ENCODE peak calls at places on chromosomes 5 and 9, in four cellular contexts. L, K, B and R are unnamed samples.

GRCh38 chr5:172170251-172170701 is 17.7 kb downstream of the STK10 start:
- DNase-seq in L (no peak), K (no peak), B (no peak), R (no peak)

GRCh38 chr9:13529321-13530104 is 250.0 kb upstream of the MPDZ start:
- DNase-seq in L (no peak), K (no peak), B (no peak), R (peak)

GRCh38 chr5:130528474-130528873 is 624.2 kb downstream of the CHSY3 start:
- DNase-seq in L (no peak), K (no peak), B (peak), R (peak)

GRCh38 chr5:175743676-175744210 is 85.9 kb downstream of the HRH2 start:
- DNase-seq in L (peak), K (no peak), B (peak), R (no peak)

GRCh38 chr5:122142480-122142879 is 13.1 kb downstream of the ZNF474 start:
- DNase-seq in L (no peak), K (no peak), B (peak), R (no peak)

GRCh38 chr9:28135571-28135970 is 562.3 kb upstream of the C9orf72 start:
- DNase-seq in L (no peak), K (no peak), B (no peak), R (no peak)

GRCh38 chr5:91127682-91128081 is 255.4 kb downstream of the ARRDC3 start:
- DNase-seq in L (no peak), K (no peak), B (no peak), R (no peak)

GRCh38 chr5:148928141-148928540 is 101.7 kb downstream of the ADRB2 start:
- DNase-seq in L (no peak), K (no peak), B (no peak), R (no peak)

GRCh38 chr9:122158202-122158601 is 1.4 kb downstream of the NDUFA8 start:
- DNase-seq in L (no peak), K (no peak), B (peak), R (peak)

DNA sequence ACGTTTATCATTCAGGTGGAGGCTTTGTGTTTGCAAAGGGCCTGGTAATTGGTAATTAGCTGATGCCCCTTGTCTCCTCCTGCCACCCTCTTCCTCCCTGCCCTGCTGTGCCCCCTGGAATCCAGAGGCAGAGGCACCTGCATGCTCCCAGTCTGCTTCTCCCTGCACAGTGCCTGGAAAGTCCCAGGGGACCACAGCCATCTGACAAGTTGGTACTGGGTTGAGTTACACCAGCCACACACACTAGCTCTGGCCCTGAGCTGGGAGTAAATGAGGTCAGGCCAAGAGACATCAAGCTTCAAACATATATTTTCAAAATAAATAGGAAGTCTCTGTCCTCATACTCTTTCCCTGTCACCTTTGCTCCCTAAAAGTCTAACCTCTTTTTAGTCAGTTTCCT is 56.3 kb downstream of the INSYN2B start:
- DNase-seq in L (no peak), K (no peak), B (no peak), R (no peak)
- H3K27ac ChIP-seq in L (no peak), K (no peak), B (no peak), R (no peak)

GRCh38 chr9:128885376-128885775 is 3.4 kb downstream of the LRRC8A start:
- DNase-seq in L (no peak), K (no peak), B (no peak), R (no peak)

GRCh38 chr9:128881884-128882676 is at the start of the genes KYAT1 and LRRC8A:
- DNase-seq in L (peak), K (peak), B (peak), R (peak)

GRCh38 chr9:128882677-128883590 is 1.0 kb downstream of the LRRC8A start:
- DNase-seq in L (no peak), K (no peak), B (no peak), R (no peak)

GRCh38 chr9:128885798-128886197 is 3.9 kb downstream of the LRRC8A start:
- DNase-seq in L (no peak), K (no peak), B (no peak), R (no peak)

GRCh38 chr9:128884164-128884563 is 2.2 kb downstream of the LRRC8A start:
- DNase-seq in L (no peak), K (no peak), B (no peak), R (no peak)
- H3K27ac ChIP-seq in L (no peak), K (peak), B (no peak), R (peak)

GRCh38 chr5:132445640-132445923 is 45.0 kb downstream of the IRF1 start:
- DNase-seq in L (no peak), K (no peak), B (no peak), R (no peak)

GRCh38 chr5:132449060-132449459 is 41.5 kb downstream of the IRF1 start:
- DNase-seq in L (no peak), K (no peak), B (no peak), R (no peak)

GRCh38 chr5:132445930-132446329 is 44.6 kb downstream of the IRF1 start:
- DNase-seq in L (no peak), K (no peak), B (no peak), R (no peak)

GRCh38 chr5:132446621-132447020 is 44.0 kb downstream of the IRF1 start:
- DNase-seq in L (no peak), K (no peak), B (no peak), R (no peak)

DNA sequence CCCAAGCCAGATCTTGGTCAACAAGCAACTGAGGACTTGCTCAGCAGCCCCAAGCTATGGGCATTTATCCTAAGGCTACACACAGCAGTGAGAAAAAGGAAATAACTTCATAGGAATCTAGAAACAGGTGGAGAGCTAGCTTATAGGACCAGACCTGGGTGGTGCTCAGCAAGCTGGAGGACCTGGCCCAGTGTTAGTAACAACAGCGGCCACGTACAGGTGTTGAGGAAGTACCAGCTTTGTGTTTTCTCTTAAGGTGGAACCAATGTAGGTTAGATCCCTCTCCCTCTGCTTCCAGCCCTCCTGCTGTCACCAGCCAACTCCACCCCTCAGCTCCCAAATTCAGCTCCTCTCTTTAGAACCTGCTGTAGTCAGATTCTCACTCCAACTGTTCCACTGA is 43.4 kb downstream of the IRF1 start:
- DNase-seq in L (no peak), K (no peak), B (no peak), R (no peak)
- H3K27ac ChIP-seq in L (no peak), K (peak), B (no peak), R (peak)

DNA sequence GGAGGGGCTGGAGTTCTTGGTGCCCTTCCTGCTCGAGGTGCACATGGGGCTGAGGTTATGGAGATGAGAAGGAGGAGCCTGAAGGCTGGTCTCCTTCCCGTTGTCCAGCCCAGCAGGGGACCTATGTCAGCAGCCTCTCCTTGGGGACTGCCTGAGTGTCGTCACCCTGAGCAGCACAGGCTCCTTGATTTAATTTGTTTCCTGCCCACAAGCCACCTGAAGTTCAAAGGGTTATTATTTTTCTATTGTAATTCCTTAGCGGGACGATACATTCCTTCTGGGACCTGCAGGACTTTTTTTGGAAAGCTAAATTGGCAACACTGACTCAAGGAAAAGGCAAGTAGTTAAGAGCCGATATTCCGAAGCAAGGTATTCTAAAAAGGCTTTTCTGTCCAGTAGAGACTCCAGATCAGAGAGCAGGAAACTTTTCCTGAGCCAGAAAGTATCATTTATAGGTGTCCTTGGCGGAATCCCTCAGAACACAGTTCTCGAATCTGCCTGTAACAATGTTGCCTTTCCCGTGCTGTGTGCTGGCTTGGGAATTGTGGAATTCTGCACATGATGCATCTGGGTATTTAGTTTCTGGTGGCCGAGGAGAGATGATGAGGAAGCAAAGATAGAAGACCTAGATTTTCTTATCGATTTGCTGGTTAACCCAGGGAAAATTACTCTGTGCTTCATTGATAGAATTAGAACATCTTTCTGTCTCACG is 55.4 kb downstream of the ARHGAP26 start:
- DNase-seq in L (no peak), K (no peak), B (no peak), R (no peak)
- H3K27ac ChIP-seq in L (no peak), K (no peak), B (no peak), R (no peak)

GRCh38 chr5:132377738-132378137 is 8.2 kb downstream of the SLC22A5 start:
- DNase-seq in L (no peak), K (no peak), B (no peak), R (no peak)
- H3K27ac ChIP-seq in L (no peak), K (no peak), B (no peak), R (peak)

GRCh38 chr5:150263339-150263738 is 26.2 kb downstream of the CAMK2A start:
- DNase-seq in L (no peak), K (no peak), B (no peak), R (no peak)
- H3K27ac ChIP-seq in L (no peak), K (no peak), B (no peak), R (no peak)

GRCh38 chr9:38026840-38027527 is 42.0 kb downstream of the SHB start:
- DNase-seq in L (no peak), K (no peak), B (peak), R (no peak)
- H3K27ac ChIP-seq in L (no peak), K (no peak), B (peak), R (peak)

GRCh38 chr5:170305646-170306025 is 8.1 kb upstream of the LCP2 start:
- DNase-seq in L (no peak), K (no peak), B (no peak), R (no peak)
- H3K27ac ChIP-seq in L (no peak), K (no peak), B (no peak), R (no peak)